ENCODE peak calls at places on chromosome X, in five cellular contexts. H is NCI-H2081; Q is activated CD8-positive, alpha-beta T cell treated with anti-CD3 and anti-CD28 coated beads, Interleukin-2, amount 10 ng/mL, durations not matched to agents 7 days and 5 days; B is breast epithelium; J is adipocyte. E is an unnamed sample.

GRCh38 chrX:110034036-110034435 is 31.1 kb downstream of the TMEM164 start:
- DNase-seq in B (no peak), J (no peak), Q (no peak), H (no peak), E (no peak)

GRCh38 chrX:133045986-133046385 is 50.9 kb downstream of the USP26 start:
- DNase-seq in H (no peak), Q (no peak), J (peak; percentile 60), B (no peak), E (no peak)

GRCh38 chrX:41137589-41137988 is 52.3 kb downstream of the USP9X start:
- DNase-seq in Q (no peak), J (peak; percentile 54), B (no peak), H (no peak), E (peak; percentile 17)

GRCh38 chrX:133570549-133570948 is 155.3 kb upstream of the GPC4 start:
- DNase-seq in H (no peak), Q (no peak), B (no peak), J (no peak), E (no peak)

GRCh38 chrX:25524150-25524549 is 508.4 kb upstream of the ARX start:
- DNase-seq in Q (no peak), J (peak; percentile 36), B (no peak), H (no peak), E (peak; percentile 77)

GRCh38 chrX:65582450-65583082 is 48.0 kb upstream of the LAS1L start:
- DNase-seq in Q (no peak), J (no peak), H (no peak), B (no peak), E (no peak)

GRCh38 chrX:129617420-129617819 is 37.3 kb downstream of the APLN start:
- DNase-seq in J (no peak), B (no peak), H (no peak), Q (no peak), E (no peak)

GRCh38 chrX:42746606-42747005 is 31.4 kb downstream of the PPP1R2C start:
- DNase-seq in B (no peak), J (peak; percentile 49), Q (no peak), H (no peak), E (peak; percentile 94)

GRCh38 chrX:41824551-41824950 is 98.8 kb downstream of the CASK start:
- DNase-seq in B (no peak), Q (no peak), H (no peak), J (peak; percentile 1), E (peak; percentile 36)

GRCh38 chrX:116873678-116874077 is 410.9 kb upstream of the CT83 start:
- DNase-seq in H (no peak), B (no peak), J (peak; percentile 47), Q (no peak), E (peak; percentile 10)

GRCh38 chrX:23792861-23793553 is 10.0 kb downstream of the SAT1 start:
- DNase-seq in J (no peak), B (no peak), Q (no peak), H (peak; percentile 38), E (no peak)

GRCh38 chrX:8849945-8850344 is 48.8 kb upstream of the FAM9A start:
- DNase-seq in H (no peak), B (no peak), Q (no peak), J (no peak), E (no peak)

GRCh38 chrX:48493890-48494364 is 14.9 kb upstream of the PORCN start:
- DNase-seq in J (peak; percentile 22), Q (no peak), B (no peak), H (no peak), E (peak; percentile 51)

GRCh38 chrX:71619193-71619592 is 882 bp upstream of the CXCR3 start:
- DNase-seq in Q (peak; percentile 48), J (no peak), H (no peak), B (no peak), E (no peak)

GRCh38 chrX:9341305-9342201 is 123.3 kb upstream of the TBL1X start:
- DNase-seq in J (peak; percentile 62), H (peak; percentile 64), B (peak; percentile 30), Q (peak; percentile 74), E (peak; percentile 66)

GRCh38 chrX:9222299-9222698 is 188.4 kb upstream of the FAM9B start:
- DNase-seq in H (no peak), J (no peak), B (no peak), Q (no peak), E (no peak)

GRCh38 chrX:9635368-9635767 is 130.3 kb downstream of the GPR143 start:
- DNase-seq in Q (no peak), B (peak; percentile 85), H (no peak), J (no peak), E (no peak)

GRCh38 chrX:11619426-11619825 is 46.3 kb downstream of the ARHGAP6 start:
- DNase-seq in B (no peak), J (peak; percentile 40), H (no peak), Q (no peak), E (peak; percentile 24)